ENCODE peak calls at places on chromosomes 1 and 21, in seven cellular contexts. D, T, U, G, Z, C and O are unnamed samples. For H3K36me3, the result is how much of the 10 kb centered on the place peaks cover.

GRCh38 chr1:203512830-203513578 is 19.1 kb downstream of the OPTC start:
- DNase-seq in Z (no peak), C (peak), U (peak), D (peak), G (peak), T (no peak), O (no peak)

GRCh38 chr1:206106328-206107167 is 10.6 kb downstream of the AVPR1B start:
- DNase-seq in D (peak), U (peak), C (peak), Z (peak), T (peak), G (peak), O (peak)

GRCh38 chr1:40708750-40709099 is 17.2 kb downstream of the NFYC start:
- DNase-seq in U (peak), T (no peak), Z (no peak), D (no peak), C (no peak), G (no peak), O (no peak)

GRCh38 chr1:153538315-153538821 is 2.4 kb downstream of the S100A5 start:
- DNase-seq in Z (peak), G (no peak), T (no peak), U (no peak), D (no peak), C (no peak), O (no peak)

GRCh38 chr1:48596036-48596435 is 124.0 kb upstream of the SPATA6 start:
- DNase-seq in T (no peak), Z (no peak), G (no peak), D (no peak), U (no peak), C (no peak), O (no peak)

GRCh38 chr1:225847610-225848009 is 34.6 kb downstream of the TMEM63A start:
- DNase-seq in C (no peak), D (no peak), U (no peak), G (no peak), Z (no peak), T (no peak), O (no peak)

GRCh38 chr1:25096307-25097150 is 135.8 kb downstream of the SYF2 start:
- DNase-seq in U (no peak), Z (no peak), C (no peak), T (no peak), D (no peak), G (no peak), O (no peak)

GRCh38 chr1:150578278-150579109 is 916 bp downstream of the MCL1 start:
- DNase-seq in T (no peak), C (peak), U (peak), D (peak), Z (peak), G (peak), O (peak)

GRCh38 chr1:229506633-229507032 is 1.5 kb downstream of the NUP133 start:
- DNase-seq in T (no peak), Z (no peak), C (no peak), U (no peak), G (no peak), D (no peak), O (no peak)

GRCh38 chr1:225415307-225415706 is 12.5 kb downstream of the LBR start:
- DNase-seq in Z (no peak), U (no peak), C (no peak), T (no peak), G (no peak), D (no peak), O (no peak)

GRCh38 chr1:53413175-53414001 is 45.8 kb upstream of the DMRTB1 start:
- DNase-seq in T (no peak), C (peak), U (peak), D (no peak), G (peak), Z (no peak), O (peak)

GRCh38 chr1:15940110-15941043 is 35.5 kb downstream of the ZBTB17 start:
- DNase-seq in D (no peak), Z (no peak), G (no peak), C (no peak), T (no peak), U (no peak), O (no peak)

GRCh38 chr1:40344597-40344996 is 27.5 kb upstream of the COL9A2 start:
- DNase-seq in D (no peak), U (peak), G (peak), T (no peak), Z (peak), C (peak), O (no peak)

GRCh38 chr1:230379928-230380327 is 46.2 kb downstream of the PGBD5 start:
- DNase-seq in C (no peak), D (no peak), T (no peak), Z (peak), G (no peak), U (no peak), O (no peak)

GRCh38 chr21:44695176-44695575 is 1.8 kb upstream of the KRTAP10-12 start:
- DNase-seq in G (no peak), T (no peak), D (no peak), C (no peak), Z (no peak), U (no peak), O (no peak)

GRCh38 chr1:15885701-15886612 is 38.5 kb downstream of the SPEN start:
- DNase-seq in T (peak), U (peak), D (peak), G (peak), C (peak), Z (peak), O (peak)

GRCh38 chr1:32782086-32782485 is 35.1 kb downstream of the YARS1 start:
- DNase-seq in G (peak), C (no peak), T (no peak), D (no peak), Z (no peak), U (no peak), O (no peak)

GRCh38 chr1:32783851-32784250 is 33.3 kb downstream of the YARS1 start:
- DNase-seq in T (no peak), U (no peak), G (no peak), D (no peak), C (no peak), Z (no peak), O (no peak)

GRCh38 chr1:32784817-32785216 is 32.3 kb downstream of the YARS1 start:
- DNase-seq in D (no peak), U (no peak), Z (no peak), G (no peak), C (no peak), T (no peak), O (no peak)

GRCh38 chr1:32791881-32792280 is 25.3 kb downstream of the YARS1 start:
- DNase-seq in Z (no peak), C (no peak), D (no peak), U (no peak), T (no peak), G (peak), O (no peak)

DNA sequence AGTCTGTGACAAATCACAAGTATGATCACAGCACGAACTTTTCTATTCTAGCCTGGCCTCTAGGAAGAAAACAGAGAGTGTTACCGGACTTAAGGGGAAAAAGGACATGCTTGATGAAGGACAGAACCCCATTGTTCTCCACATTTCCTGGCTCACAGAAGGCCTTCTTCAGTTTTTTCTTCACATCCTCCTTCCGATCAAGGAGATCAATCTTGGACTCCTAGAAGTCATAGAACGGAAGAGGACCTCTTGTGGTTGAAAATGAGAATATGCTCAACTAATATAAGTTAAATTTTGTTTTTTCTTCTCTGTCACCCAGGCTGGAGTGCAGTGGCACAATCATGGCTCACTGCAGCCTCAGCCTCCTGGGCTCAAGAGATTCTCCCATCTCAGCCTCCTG is 30.3 kb downstream of the YARS1 start:
- DNase-seq in G (no peak), U (no peak), T (no peak), Z (no peak), C (no peak), D (no peak), O (no peak)
- TF ChIP-seq CTCF in G (peak), U (no peak), T (no peak), Z (no peak), C (no peak), D (peak), O (peak)

DNA sequence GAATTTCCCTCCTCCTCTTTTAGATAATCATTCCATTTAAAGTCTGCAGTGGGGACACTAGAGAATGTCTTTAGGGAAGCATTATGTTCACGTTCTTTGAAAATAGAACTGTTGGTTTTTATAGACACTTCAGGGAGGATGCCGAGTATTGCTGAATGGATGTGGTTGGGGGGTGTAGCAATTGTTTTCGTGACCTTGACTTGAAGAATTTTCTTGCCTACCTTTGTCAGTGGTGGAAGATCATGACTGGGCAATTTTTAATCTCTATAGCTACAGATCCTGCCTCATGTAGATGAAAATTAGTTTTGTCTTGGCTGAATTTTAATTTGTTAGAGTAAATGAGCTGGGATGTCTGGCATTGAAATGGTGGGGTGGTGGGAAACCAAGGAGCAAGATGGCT is 3.8 kb downstream of the SMG7 start:
- DNase-seq in D (no peak), T (no peak), C (no peak), Z (no peak), U (no peak), G (no peak), O (no peak)
- H3K36me3 ChIP-seq in D (under half), T (under half), C (under half), Z (under half), U (under half), G (under half), O (under half)

GRCh38 chr1:50326026-50326425 is 97.2 kb downstream of the DMRTA2 start:
- DNase-seq in U (no peak), C (no peak), Z (no peak), D (no peak), T (no peak), G (no peak), O (no peak)

GRCh38 chr1:50333595-50333974 is 89.7 kb downstream of the DMRTA2 start:
- DNase-seq in T (peak), D (peak), C (no peak), Z (no peak), G (no peak), U (no peak), O (peak)

GRCh38 chr1:50328552-50328951 is 94.7 kb downstream of the DMRTA2 start:
- DNase-seq in T (no peak), U (no peak), G (no peak), D (no peak), Z (peak), C (no peak), O (no peak)

GRCh38 chr1:50332941-50333594 is 90.2 kb downstream of the DMRTA2 start:
- DNase-seq in G (peak), T (peak), U (no peak), C (no peak), D (peak), Z (no peak), O (peak)

GRCh38 chr1:50329332-50329932 is 93.8 kb downstream of the DMRTA2 start:
- DNase-seq in G (no peak), U (no peak), C (no peak), T (no peak), Z (peak), D (no peak), O (no peak)
- TF ChIP-seq CTCF in G (no peak), U (no peak), C (no peak), T (no peak), Z (peak), D (no peak), O (peak)

DNA sequence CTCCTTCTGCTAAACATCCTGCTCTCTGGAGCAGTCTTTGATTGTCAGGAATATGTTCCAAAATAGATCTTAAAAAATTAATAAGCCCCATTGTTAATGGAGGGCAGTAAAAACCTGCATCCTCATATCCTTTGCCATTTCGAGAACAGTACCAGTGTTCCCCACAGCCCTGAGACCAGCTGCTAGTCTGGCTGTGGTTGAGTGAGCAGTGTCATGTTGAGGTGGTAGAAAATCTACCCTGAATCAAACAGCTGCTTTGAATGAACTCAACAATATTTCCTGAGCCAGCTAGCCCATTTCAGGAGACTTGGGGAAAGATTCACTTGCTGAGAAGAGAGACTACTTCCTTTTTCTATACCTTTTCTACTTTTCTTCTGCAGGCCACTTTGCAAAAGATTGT is 24.4 kb downstream of the FABP3 start:
- DNase-seq in Z (no peak), U (no peak), D (no peak), G (no peak), C (no peak), T (no peak), O (no peak)
- H3K36me3 ChIP-seq in Z (under half), U (under half), D (under half), G (under half), C (under half), T (half or more), O (under half)